ENCODE peak calls at places on chromosome 2, in seven cellular contexts. S is AG09309, K is PC-9, P is fibroblast of mammary gland, N is A673, J is neural progenitor cell, X is fibroblast of villous mesenchyme. B is an unnamed sample.

GRCh38 chr2:240620149-240620731 is 5.0 kb upstream of the GPR35 start:
- DNase-seq in S (no peak), K (no peak), P (no peak), N (no peak), J (no peak), X (no peak), B (no peak)

GRCh38 chr2:239685556-239685955 is 284.7 kb upstream of the HDAC4 start:
- DNase-seq in S (no peak), K (no peak), P (no peak), N (no peak), J (no peak), X (no peak), B (no peak)

GRCh38 chr2:159840620-159841019 is 42.6 kb upstream of the CD302 start:
- DNase-seq in S (no peak), K (no peak), P (no peak), N (no peak), J (no peak), X (no peak), B (no peak)

GRCh38 chr2:1219901-1220691 is 193.2 kb upstream of the TPO start:
- DNase-seq in S (no peak), K (no peak), P (no peak), N (no peak), J (no peak), X (no peak), B (no peak)

GRCh38 chr2:63589148-63589972 is 597 bp downstream of the MDH1 start:
- DNase-seq in S (no peak), K (no peak), P (no peak), N (peak), J (peak), X (peak), B (no peak)

GRCh38 chr2:180110469-180110868 is 103.4 kb upstream of the CWC22 start:
- DNase-seq in S (no peak), K (no peak), P (no peak), N (no peak), J (no peak), X (no peak), B (no peak)

GRCh38 chr2:96329416-96329815 is 4.3 kb downstream of the ITPRIPL1 start:
- DNase-seq in S (no peak), K (peak), P (peak), N (no peak), J (no peak), X (peak), B (no peak)

GRCh38 chr2:212905640-212906201 is 245.7 kb downstream of the IKZF2 start:
- DNase-seq in S (no peak), K (peak), P (peak), N (peak), J (peak), X (peak), B (peak)

GRCh38 chr2:172230301-172230700 is 127.6 kb upstream of the DLX2 start:
- DNase-seq in S (no peak), K (no peak), P (no peak), N (no peak), J (no peak), X (no peak), B (no peak)

GRCh38 chr2:136394136-136395060 is 276.4 kb upstream of the CXCR4 start:
- DNase-seq in S (no peak), K (no peak), P (no peak), N (no peak), J (no peak), X (no peak), B (no peak)

GRCh38 chr2:217449436-217449835 is 553.4 kb downstream of the TNS1 start:
- DNase-seq in S (no peak), K (no peak), P (no peak), N (no peak), J (no peak), X (no peak), B (no peak)

GRCh38 chr2:218406949-218407703 is 7.5 kb downstream of the CTDSP1 start:
- DNase-seq in S (no peak), K (no peak), P (peak), N (peak), J (peak), X (peak), B (no peak)

GRCh38 chr2:226887940-226888339 is 52.1 kb downstream of the RHBDD1 start:
- DNase-seq in S (no peak), K (no peak), P (peak), N (no peak), J (no peak), X (peak), B (no peak)

GRCh38 chr2:128716371-128716770 is 397.7 kb upstream of the HS6ST1 start:
- DNase-seq in S (no peak), K (no peak), P (no peak), N (no peak), J (no peak), X (no peak), B (no peak)

GRCh38 chr2:66170681-66171234 is 264.2 kb upstream of the MEIS1 start:
- DNase-seq in S (no peak), K (no peak), P (no peak), N (no peak), J (no peak), X (no peak), B (no peak)

GRCh38 chr2:209578394-209579006 is 154.7 kb downstream of the MAP2 start:
- DNase-seq in S (no peak), K (no peak), P (no peak), N (no peak), J (no peak), X (no peak), B (no peak)

GRCh38 chr2:74472086-74472944 is at the start of gene MRPL53:
- DNase-seq in S (peak), K (peak), P (peak), N (peak), J (peak), X (peak), B (peak)

GRCh38 chr2:101697124-101697793 is at the start of gene MAP4K4:
- DNase-seq in S (peak), K (peak), P (peak), N (peak), J (peak), X (peak), B (peak)

GRCh38 chr2:35033748-35034147 is 1321.8 kb upstream of the CRIM1 start:
- DNase-seq in S (no peak), K (no peak), P (no peak), N (no peak), J (no peak), X (no peak), B (no peak)

GRCh38 chr2:172345951-172346555 is 81.3 kb upstream of the ITGA6 start:
- DNase-seq in S (no peak), K (no peak), P (peak), N (peak), J (no peak), X (no peak), B (no peak)

GRCh38 chr2:100767224-100767653 is 52.7 kb upstream of the NPAS2 start:
- DNase-seq in S (peak), K (peak), P (peak), N (peak), J (no peak), X (peak), B (peak)

GRCh38 chr2:148640767-148641166 is 3.8 kb upstream of the EPC2 start:
- DNase-seq in S (peak), K (no peak), P (peak), N (peak), J (peak), X (peak), B (no peak)

GRCh38 chr2:240256704-240257637 is 116.5 kb upstream of the OTOS start:
- DNase-seq in S (no peak), K (peak), P (no peak), N (no peak), J (no peak), X (no peak), B (no peak)

GRCh38 chr2:203238711-203239526 is at the start of gene CYP20A1:
- DNase-seq in S (peak), K (peak), P (peak), N (peak), J (peak), X (peak), B (peak)

GRCh38 chr2:203242518-203242917 is 3.7 kb downstream of the CYP20A1 start:
- DNase-seq in S (no peak), K (no peak), P (no peak), N (no peak), J (no peak), X (no peak), B (no peak)

GRCh38 chr2:203238329-203238710 is 498 bp upstream of the CYP20A1 start:
- DNase-seq in S (no peak), K (no peak), P (no peak), N (no peak), J (no peak), X (no peak), B (no peak)

GRCh38 chr2:203237501-203238238 is 1.1 kb upstream of the CYP20A1 start:
- DNase-seq in S (no peak), K (no peak), P (no peak), N (peak), J (no peak), X (no peak), B (no peak)

GRCh38 chr2:203240491-203240890 is 1.7 kb downstream of the CYP20A1 start:
- DNase-seq in S (no peak), K (no peak), P (no peak), N (no peak), J (no peak), X (no peak), B (no peak)
- H3K4me3 ChIP-seq in S (no peak), K (peak), P (peak), N (peak), J (peak), X (peak), B (no peak)

GRCh38 chr2:31239842-31240198 is 5.9 kb downstream of the EHD3 start:
- DNase-seq in S (no peak), K (no peak), P (peak), N (peak), J (no peak), X (peak), B (no peak)
- H3K4me3 ChIP-seq in S (no peak), K (no peak), P (no peak), N (no peak), J (no peak), X (no peak), B (no peak)

GRCh38 chr2:237057893-237058300 is 27.8 kb upstream of the COPS8 start:
- DNase-seq in S (no peak), K (no peak), P (no peak), N (no peak), J (no peak), X (no peak), B (no peak)

GRCh38 chr2:237058423-237058822 is 27.3 kb upstream of the COPS8 start:
- DNase-seq in S (no peak), K (no peak), P (no peak), N (no peak), J (no peak), X (no peak), B (no peak)

GRCh38 chr2:237061356-237061755 is 24.3 kb upstream of the COPS8 start:
- DNase-seq in S (no peak), K (no peak), P (no peak), N (no peak), J (no peak), X (no peak), B (no peak)

GRCh38 chr2:237060518-237061312 is 25.0 kb upstream of the COPS8 start:
- DNase-seq in S (no peak), K (peak), P (peak), N (peak), J (peak), X (peak), B (peak)

GRCh38 chr2:237059155-237059875 is 26.4 kb upstream of the COPS8 start:
- DNase-seq in S (no peak), K (no peak), P (no peak), N (no peak), J (no peak), X (no peak), B (no peak)
- H3K4me3 ChIP-seq in S (no peak), K (no peak), P (no peak), N (no peak), J (no peak), X (no peak), B (no peak)

GRCh38 chr2:11829324-11829946 is 83.0 kb downstream of the LPIN1 start:
- DNase-seq in S (no peak), K (peak), P (peak), N (peak), J (peak), X (peak), B (no peak)
- H3K4me3 ChIP-seq in S (no peak), K (peak), P (peak), N (peak), J (no peak), X (no peak), B (no peak)

DNA sequence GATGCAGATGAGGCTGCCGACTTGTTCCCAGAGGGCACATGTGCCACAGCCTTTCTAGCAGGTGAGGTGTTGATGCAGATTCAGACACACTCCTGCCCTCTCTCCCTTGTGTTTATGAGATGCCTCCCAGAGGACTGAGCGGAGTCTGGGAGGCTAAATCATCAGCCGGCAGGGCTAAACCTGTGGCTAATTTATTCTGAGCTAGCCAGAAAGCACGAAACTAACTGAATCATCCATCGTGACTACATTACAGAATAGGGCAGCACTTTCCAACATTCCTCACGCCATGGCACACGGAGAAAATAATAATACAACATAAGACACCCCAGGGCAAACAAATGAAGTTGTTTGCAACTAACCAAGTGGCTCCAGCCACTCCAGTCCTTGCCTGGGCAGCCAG is 101.7 kb upstream of the FZD7 start:
- DNase-seq in S (peak), K (no peak), P (peak), N (peak), J (no peak), X (no peak), B (no peak)
- H3K4me3 ChIP-seq in S (no peak), K (no peak), P (no peak), N (no peak), J (no peak), X (no peak), B (no peak)

GRCh38 chr2:121944072-121944829 is 188.8 kb downstream of the TSN start:
- DNase-seq in S (peak), K (no peak), P (peak), N (peak), J (no peak), X (peak), B (no peak)
- H3K4me3 ChIP-seq in S (no peak), K (no peak), P (no peak), N (no peak), J (no peak), X (no peak), B (no peak)

DNA sequence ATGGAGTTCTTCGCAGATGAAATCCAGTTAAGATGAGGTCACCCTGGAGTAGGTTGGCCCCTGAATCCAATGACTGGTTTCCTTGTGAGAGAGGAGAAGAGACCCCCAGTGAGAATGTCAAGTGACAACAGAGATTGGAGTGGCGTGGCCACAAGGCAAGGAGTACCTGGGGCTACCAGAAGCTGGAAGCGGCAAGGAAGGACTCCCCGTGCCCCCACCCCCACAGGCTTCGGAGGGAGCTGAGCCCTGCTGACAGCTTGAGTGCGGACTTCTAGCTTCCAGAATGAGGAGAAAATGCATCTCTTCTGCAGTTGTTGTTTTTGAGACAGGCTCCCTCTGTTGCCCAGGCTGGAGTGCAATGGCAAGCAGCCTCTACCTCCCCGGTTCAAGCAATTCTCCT is 78.0 kb upstream of the HPCAL1 start:
- DNase-seq in S (no peak), K (no peak), P (no peak), N (no peak), J (no peak), X (no peak), B (no peak)
- H3K4me3 ChIP-seq in S (no peak), K (no peak), P (no peak), N (no peak), J (no peak), X (no peak), B (no peak)

GRCh38 chr2:117859532-117859911 is 45.0 kb downstream of the DDX18 start:
- DNase-seq in S (no peak), K (no peak), P (no peak), N (no peak), J (no peak), X (no peak), B (no peak)
- H3K4me3 ChIP-seq in S (no peak), K (no peak), P (no peak), N (no peak), J (no peak), X (no peak), B (no peak)

GRCh38 chr2:144520718-144521487 is 984 bp upstream of the ZEB2 start:
- DNase-seq in S (no peak), K (no peak), P (peak), N (peak), J (no peak), X (peak), B (no peak)
- H3K4me3 ChIP-seq in S (no peak), K (no peak), P (peak), N (peak), J (peak), X (peak), B (no peak)

GRCh38 chr2:32768387-32769174 is 140.7 kb downstream of the TTC27 start:
- DNase-seq in S (no peak), K (no peak), P (no peak), N (no peak), J (no peak), X (peak), B (no peak)

GRCh38 chr2:32775954-32776353 is 148.1 kb downstream of the TTC27 start:
- DNase-seq in S (no peak), K (no peak), P (no peak), N (no peak), J (no peak), X (no peak), B (no peak)

GRCh38 chr2:32773409-32773808 is 145.6 kb downstream of the TTC27 start:
- DNase-seq in S (no peak), K (no peak), P (no peak), N (no peak), J (no peak), X (no peak), B (no peak)

GRCh38 chr2:32770360-32770759 is 142.5 kb downstream of the TTC27 start:
- DNase-seq in S (no peak), K (no peak), P (no peak), N (no peak), J (no peak), X (no peak), B (no peak)

DNA sequence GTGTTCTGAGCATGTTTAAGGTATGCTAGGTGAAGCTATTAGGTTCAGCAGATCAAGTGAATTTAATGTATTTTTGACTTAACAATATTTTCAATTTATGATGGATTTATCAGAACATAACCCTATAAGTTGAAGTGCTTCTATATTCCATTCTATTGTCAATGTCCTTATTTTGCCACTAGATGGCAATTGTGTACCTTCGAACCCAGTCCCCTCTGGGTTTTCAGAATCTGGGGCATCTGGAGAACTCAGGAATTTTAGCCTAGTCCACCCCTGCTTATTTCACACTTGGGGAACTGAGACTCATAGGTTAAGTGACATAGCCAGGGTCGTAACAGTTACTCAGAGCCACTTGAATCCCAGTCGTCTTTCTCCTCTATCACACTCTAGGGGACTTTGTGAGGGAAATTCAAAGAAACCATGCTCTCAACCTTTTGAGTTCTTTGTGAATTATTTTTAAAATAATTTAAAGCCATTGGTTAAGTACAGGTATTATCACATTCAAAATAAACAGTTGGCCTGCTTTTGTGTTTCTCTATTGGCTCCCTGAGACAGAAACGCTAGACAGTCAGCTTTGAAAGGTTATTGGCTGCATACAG is 144.9 kb downstream of the TTC27 start:
- DNase-seq in S (peak), K (peak), P (peak), N (peak), J (peak), X (peak), B (no peak)
- H3K4me3 ChIP-seq in S (no peak), K (no peak), P (no peak), N (no peak), J (no peak), X (no peak), B (no peak)

B was measured in LNCaP clone FGC.